ENCODE peak calls at places on chromosomes 6 and 20, in eight cellular contexts. One of them, this sample, is unnamed.

GRCh38 chr20:9583151-9583550 is 68.8 kb downstream of the LAMP5 start:
- DNase-seq in mucosa of descending colon: no peak
- DNase-seq in testis: no peak
- DNase-seq in GM12865: peak
- DNase-seq in HL-60: no peak
- DNase-seq in right atrium auricular region: no peak
- DNase-seq in CD8-positive, alpha-beta T cell: no peak
- DNase-seq in lung: no peak
- DNase-seq in this sample: no peak

GRCh38 chr6:131980791-131981623 is 29.8 kb upstream of the CCN2 start:
- DNase-seq in HL-60: no peak
- DNase-seq in right atrium auricular region: no peak
- DNase-seq in CD8-positive, alpha-beta T cell: no peak
- DNase-seq in GM12865: no peak
- DNase-seq in testis: no peak
- DNase-seq in lung: no peak
- DNase-seq in mucosa of descending colon: no peak
- DNase-seq in this sample: no peak

GRCh38 chr6:25311251-25311910 is 32.2 kb downstream of the CARMIL1 start:
- DNase-seq in mucosa of descending colon: no peak
- DNase-seq in right atrium auricular region: no peak
- DNase-seq in CD8-positive, alpha-beta T cell: no peak
- DNase-seq in testis: no peak
- DNase-seq in lung: no peak
- DNase-seq in HL-60: no peak
- DNase-seq in GM12865: no peak
- DNase-seq in this sample: no peak

GRCh38 chr20:40760399-40760798 is 71.4 kb upstream of the MAFB start:
- DNase-seq in HL-60: no peak
- DNase-seq in mucosa of descending colon: no peak
- DNase-seq in testis: no peak
- DNase-seq in GM12865: no peak
- DNase-seq in CD8-positive, alpha-beta T cell: no peak
- DNase-seq in right atrium auricular region: no peak
- DNase-seq in lung: no peak
- DNase-seq in this sample: no peak

GRCh38 chr6:136011475-136011874 is 160.0 kb downstream of the PDE7B start:
- DNase-seq in lung: no peak
- DNase-seq in HL-60: no peak
- DNase-seq in testis: no peak
- DNase-seq in CD8-positive, alpha-beta T cell: no peak
- DNase-seq in mucosa of descending colon: no peak
- DNase-seq in GM12865: no peak
- DNase-seq in right atrium auricular region: no peak
- DNase-seq in this sample: no peak

GRCh38 chr20:54067606-54068174 is 2.7 kb downstream of the BCAS1 start:
- DNase-seq in mucosa of descending colon: peak
- DNase-seq in CD8-positive, alpha-beta T cell: no peak
- DNase-seq in lung: peak
- DNase-seq in testis: no peak
- DNase-seq in GM12865: peak
- DNase-seq in HL-60: no peak
- DNase-seq in right atrium auricular region: no peak
- DNase-seq in this sample: no peak

GRCh38 chr6:16802071-16802470 is 40.8 kb upstream of the ATXN1 start:
- DNase-seq in GM12865: no peak
- DNase-seq in HL-60: peak
- DNase-seq in lung: no peak
- DNase-seq in testis: no peak
- DNase-seq in right atrium auricular region: no peak
- DNase-seq in CD8-positive, alpha-beta T cell: no peak
- DNase-seq in mucosa of descending colon: no peak
- DNase-seq in this sample: no peak

GRCh38 chr6:161748535-161749386 is 474.9 kb upstream of the AGPAT4 start:
- DNase-seq in mucosa of descending colon: no peak
- DNase-seq in GM12865: peak
- DNase-seq in HL-60: peak
- DNase-seq in right atrium auricular region: no peak
- DNase-seq in CD8-positive, alpha-beta T cell: no peak
- DNase-seq in testis: peak
- DNase-seq in lung: no peak
- DNase-seq in this sample: no peak

GRCh38 chr20:47281376-47281775 is 75.1 kb downstream of the ZMYND8 start:
- DNase-seq in lung: no peak
- DNase-seq in GM12865: no peak
- DNase-seq in HL-60: no peak
- DNase-seq in CD8-positive, alpha-beta T cell: no peak
- DNase-seq in testis: no peak
- DNase-seq in mucosa of descending colon: no peak
- DNase-seq in right atrium auricular region: no peak
- DNase-seq in this sample: no peak

GRCh38 chr20:1274485-1275313 is 8.6 kb downstream of the SNPH start:
- DNase-seq in GM12865: no peak
- DNase-seq in HL-60: no peak
- DNase-seq in lung: no peak
- DNase-seq in right atrium auricular region: no peak
- DNase-seq in CD8-positive, alpha-beta T cell: no peak
- DNase-seq in testis: peak
- DNase-seq in mucosa of descending colon: no peak
- DNase-seq in this sample: no peak

GRCh38 chr6:132088150-132088549 is 137.0 kb upstream of the CCN2 start:
- DNase-seq in HL-60: no peak
- DNase-seq in testis: no peak
- DNase-seq in GM12865: no peak
- DNase-seq in right atrium auricular region: no peak
- DNase-seq in mucosa of descending colon: no peak
- DNase-seq in lung: no peak
- DNase-seq in CD8-positive, alpha-beta T cell: no peak
- DNase-seq in this sample: no peak

GRCh38 chr6:165055231-165055630 is 254.2 kb downstream of the C6orf118 start:
- DNase-seq in CD8-positive, alpha-beta T cell: no peak
- DNase-seq in GM12865: peak
- DNase-seq in mucosa of descending colon: no peak
- DNase-seq in lung: no peak
- DNase-seq in testis: no peak
- DNase-seq in right atrium auricular region: no peak
- DNase-seq in HL-60: no peak
- DNase-seq in this sample: no peak

GRCh38 chr20:35404614-35405259 is 7.0 kb downstream of the UQCC1 start:
- DNase-seq in GM12865: peak
- DNase-seq in testis: no peak
- DNase-seq in lung: no peak
- DNase-seq in mucosa of descending colon: no peak
- DNase-seq in HL-60: no peak
- DNase-seq in right atrium auricular region: no peak
- DNase-seq in CD8-positive, alpha-beta T cell: no peak
- DNase-seq in this sample: no peak

GRCh38 chr20:63082308-63082938 is 75.7 kb upstream of the BHLHE23 start:
- DNase-seq in HL-60: peak
- DNase-seq in mucosa of descending colon: peak
- DNase-seq in CD8-positive, alpha-beta T cell: no peak
- DNase-seq in lung: no peak
- DNase-seq in right atrium auricular region: no peak
- DNase-seq in testis: peak
- DNase-seq in GM12865: no peak
- DNase-seq in this sample: no peak

GRCh38 chr20:32231245-32231644 is 23.6 kb downstream of the POFUT1 start:
- DNase-seq in GM12865: no peak
- DNase-seq in HL-60: no peak
- DNase-seq in testis: no peak
- DNase-seq in mucosa of descending colon: no peak
- DNase-seq in lung: no peak
- DNase-seq in right atrium auricular region: no peak
- DNase-seq in CD8-positive, alpha-beta T cell: no peak
- DNase-seq in this sample: no peak

GRCh38 chr6:53244532-53244931 is 95.9 kb upstream of the GCM1 start:
- DNase-seq in right atrium auricular region: no peak
- DNase-seq in CD8-positive, alpha-beta T cell: no peak
- DNase-seq in HL-60: peak
- DNase-seq in GM12865: no peak
- DNase-seq in mucosa of descending colon: no peak
- DNase-seq in testis: no peak
- DNase-seq in lung: no peak
- DNase-seq in this sample: no peak
- H3K4me3 ChIP-seq in right atrium auricular region: no peak
- H3K4me3 ChIP-seq in CD8-positive, alpha-beta T cell: no peak
- H3K4me3 ChIP-seq in HL-60: no peak
- H3K4me3 ChIP-seq in GM12865: no peak
- H3K4me3 ChIP-seq in mucosa of descending colon: no peak
- H3K4me3 ChIP-seq in testis: no peak
- H3K4me3 ChIP-seq in lung: no peak
- H3K4me3 ChIP-seq in this sample: no peak

DNA sequence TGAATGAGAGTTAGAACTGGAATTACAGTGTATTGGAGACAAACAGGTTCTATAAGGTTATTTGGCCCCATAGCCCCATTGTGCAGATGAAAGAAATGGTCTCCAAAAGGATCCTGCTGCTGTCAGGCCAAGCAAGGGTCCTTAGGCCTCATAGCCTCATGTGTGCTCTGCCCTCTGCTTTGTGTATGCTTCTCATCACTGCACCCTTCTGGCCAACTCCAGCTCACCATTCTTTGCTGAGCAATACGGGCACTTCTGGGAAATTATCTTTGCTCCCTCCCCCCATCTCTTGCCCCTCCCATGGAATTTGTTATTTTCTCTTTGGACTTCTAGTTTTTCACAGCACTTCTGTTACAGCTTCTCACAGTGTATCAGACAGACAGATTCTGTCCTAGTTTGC is 298.8 kb downstream of the FOXA2 start:
- DNase-seq in CD8-positive, alpha-beta T cell: no peak
- DNase-seq in lung: no peak
- DNase-seq in testis: no peak
- DNase-seq in GM12865: no peak
- DNase-seq in mucosa of descending colon: no peak
- DNase-seq in right atrium auricular region: no peak
- DNase-seq in HL-60: no peak
- DNase-seq in this sample: no peak
- TF ChIP-seq CTCF in CD8-positive, alpha-beta T cell: no peak
- TF ChIP-seq CTCF in lung: no peak
- TF ChIP-seq CTCF in testis: no peak
- TF ChIP-seq CTCF in GM12865: no peak
- TF ChIP-seq CTCF in mucosa of descending colon: no peak
- TF ChIP-seq CTCF in right atrium auricular region: no peak
- TF ChIP-seq CTCF in HL-60: no peak
- TF ChIP-seq CTCF in this sample: no peak

DNA sequence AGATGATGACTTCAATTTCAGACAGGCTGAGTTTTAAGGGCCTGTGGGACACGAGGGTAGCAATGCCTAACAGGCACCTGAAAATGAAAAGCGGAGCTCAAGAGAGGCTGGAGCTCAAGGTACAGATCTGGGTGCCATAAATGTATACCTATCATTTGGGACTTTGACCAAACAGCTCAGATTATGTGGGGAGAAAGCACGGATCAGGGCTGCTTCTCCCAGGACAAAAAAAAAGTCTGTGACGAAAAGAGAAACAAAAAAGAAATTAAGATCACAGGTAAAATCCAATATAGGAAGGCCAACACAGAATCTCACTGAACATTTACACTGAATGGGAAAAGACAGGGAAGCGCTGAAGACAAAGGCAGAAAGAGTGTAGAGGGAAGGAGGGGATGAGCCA is 1.9 kb downstream of the PRELID3B start:
- DNase-seq in HL-60: no peak
- DNase-seq in GM12865: no peak
- DNase-seq in mucosa of descending colon: no peak
- DNase-seq in testis: no peak
- DNase-seq in lung: no peak
- DNase-seq in right atrium auricular region: no peak
- DNase-seq in CD8-positive, alpha-beta T cell: no peak
- DNase-seq in this sample: no peak
- H3K4me3 ChIP-seq in HL-60: no peak
- H3K4me3 ChIP-seq in GM12865: no peak
- H3K4me3 ChIP-seq in mucosa of descending colon: no peak
- H3K4me3 ChIP-seq in testis: no peak
- H3K4me3 ChIP-seq in lung: no peak
- H3K4me3 ChIP-seq in right atrium auricular region: no peak
- H3K4me3 ChIP-seq in CD8-positive, alpha-beta T cell: no peak
- H3K4me3 ChIP-seq in this sample: no peak

GRCh38 chr6:109443425-109443950 is 3.0 kb downstream of the SMPD2 start:
- DNase-seq in right atrium auricular region: no peak
- DNase-seq in testis: no peak
- DNase-seq in HL-60: no peak
- DNase-seq in mucosa of descending colon: no peak
- DNase-seq in GM12865: no peak
- DNase-seq in lung: no peak
- DNase-seq in CD8-positive, alpha-beta T cell: no peak
- DNase-seq in this sample: no peak

GRCh38 chr6:109446541-109446940 is 6.0 kb downstream of the SMPD2 start:
- DNase-seq in GM12865: no peak
- DNase-seq in mucosa of descending colon: no peak
- DNase-seq in lung: peak
- DNase-seq in testis: no peak
- DNase-seq in right atrium auricular region: no peak
- DNase-seq in HL-60: no peak
- DNase-seq in CD8-positive, alpha-beta T cell: no peak
- DNase-seq in this sample: no peak

GRCh38 chr6:109447087-109447486 is 6.6 kb downstream of the SMPD2 start:
- DNase-seq in CD8-positive, alpha-beta T cell: no peak
- DNase-seq in lung: peak
- DNase-seq in HL-60: no peak
- DNase-seq in right atrium auricular region: peak
- DNase-seq in mucosa of descending colon: no peak
- DNase-seq in GM12865: no peak
- DNase-seq in testis: no peak
- DNase-seq in this sample: no peak

GRCh38 chr6:109446072-109446471 is 5.5 kb downstream of the SMPD2 start:
- DNase-seq in CD8-positive, alpha-beta T cell: no peak
- DNase-seq in mucosa of descending colon: peak
- DNase-seq in right atrium auricular region: no peak
- DNase-seq in testis: no peak
- DNase-seq in lung: peak
- DNase-seq in HL-60: no peak
- DNase-seq in GM12865: no peak
- DNase-seq in this sample: no peak

DNA sequence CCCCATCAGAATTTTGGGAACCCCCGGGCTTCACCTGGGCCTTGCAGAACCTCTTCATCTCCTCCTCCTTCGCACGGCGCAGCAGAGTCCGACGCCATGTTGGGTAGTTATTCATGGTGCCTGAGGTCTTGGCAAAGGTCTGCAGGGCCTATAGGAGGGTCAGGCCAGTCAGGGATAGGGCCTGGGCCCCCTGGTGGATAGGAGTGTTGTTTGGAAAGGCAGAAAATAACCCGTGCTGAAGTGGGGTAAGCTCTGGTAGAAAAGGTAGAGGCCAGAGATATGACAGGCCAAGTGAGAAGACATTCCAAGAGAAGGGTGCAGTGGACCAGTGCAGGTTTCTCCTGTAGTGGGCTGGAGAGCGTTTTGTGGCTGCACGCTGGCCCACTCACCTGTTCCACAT is 4.9 kb downstream of the SMPD2 start:
- DNase-seq in HL-60: no peak
- DNase-seq in mucosa of descending colon: no peak
- DNase-seq in testis: no peak
- DNase-seq in GM12865: no peak
- DNase-seq in right atrium auricular region: no peak
- DNase-seq in lung: no peak
- DNase-seq in CD8-positive, alpha-beta T cell: no peak
- DNase-seq in this sample: no peak
- TF ChIP-seq CTCF in HL-60: no peak
- TF ChIP-seq CTCF in mucosa of descending colon: no peak
- TF ChIP-seq CTCF in testis: no peak
- TF ChIP-seq CTCF in GM12865: peak
- TF ChIP-seq CTCF in right atrium auricular region: no peak
- TF ChIP-seq CTCF in lung: no peak
- TF ChIP-seq CTCF in CD8-positive, alpha-beta T cell: no peak
- TF ChIP-seq CTCF in this sample: no peak